ENCODE peak calls at places on chromosomes 2 and 18, in five cellular contexts. One of them, this sample, is unnamed.

GRCh38 chr2:18987592-18988073 is 370.8 kb downstream of the OSR1 start:
- DNase-seq in adrenal gland: peak
- DNase-seq in fibroblast of the aortic adventitia: peak
- DNase-seq in suprapubic skin: peak
- DNase-seq in body of pancreas: peak
- DNase-seq in this sample: peak

GRCh38 chr18:76463358-76463757 is 31.7 kb downstream of the ZNF516 start:
- DNase-seq in adrenal gland: peak
- DNase-seq in fibroblast of the aortic adventitia: no peak
- DNase-seq in suprapubic skin: no peak
- DNase-seq in body of pancreas: no peak
- DNase-seq in this sample: no peak

GRCh38 chr2:108243566-108243965 is 3.8 kb downstream of the SULT1C3 start:
- DNase-seq in adrenal gland: no peak
- DNase-seq in fibroblast of the aortic adventitia: peak
- DNase-seq in suprapubic skin: no peak
- DNase-seq in body of pancreas: no peak
- DNase-seq in this sample: no peak

GRCh38 chr2:148654414-148654813 is 9.9 kb downstream of the EPC2 start:
- DNase-seq in adrenal gland: peak
- DNase-seq in fibroblast of the aortic adventitia: no peak
- DNase-seq in suprapubic skin: no peak
- DNase-seq in body of pancreas: peak
- DNase-seq in this sample: no peak

GRCh38 chr2:228613133-228613532 is 431.6 kb upstream of the SPHKAP start:
- DNase-seq in adrenal gland: no peak
- DNase-seq in fibroblast of the aortic adventitia: peak
- DNase-seq in suprapubic skin: no peak
- DNase-seq in body of pancreas: no peak
- DNase-seq in this sample: peak

GRCh38 chr18:9737814-9738160 is 29.7 kb downstream of the RAB31 start:
- DNase-seq in adrenal gland: no peak
- DNase-seq in fibroblast of the aortic adventitia: no peak
- DNase-seq in suprapubic skin: no peak
- DNase-seq in body of pancreas: peak
- DNase-seq in this sample: peak

GRCh38 chr2:97995026-97995733 is 568 bp downstream of the TMEM131 start:
- DNase-seq in adrenal gland: peak
- DNase-seq in fibroblast of the aortic adventitia: peak
- DNase-seq in suprapubic skin: no peak
- DNase-seq in body of pancreas: peak
- DNase-seq in this sample: peak

GRCh38 chr2:68643011-68643873 is at the start of gene PROKR1:
- DNase-seq in adrenal gland: peak
- DNase-seq in fibroblast of the aortic adventitia: no peak
- DNase-seq in suprapubic skin: no peak
- DNase-seq in body of pancreas: peak
- DNase-seq in this sample: peak

GRCh38 chr2:4832642-4833041 is 859.5 kb upstream of the SOX11 start:
- DNase-seq in adrenal gland: no peak
- DNase-seq in fibroblast of the aortic adventitia: no peak
- DNase-seq in suprapubic skin: no peak
- DNase-seq in body of pancreas: no peak
- DNase-seq in this sample: no peak

GRCh38 chr2:28697602-28698149 is 54.0 kb upstream of the PPP1CB start:
- DNase-seq in adrenal gland: no peak
- DNase-seq in fibroblast of the aortic adventitia: no peak
- DNase-seq in suprapubic skin: no peak
- DNase-seq in body of pancreas: no peak
- DNase-seq in this sample: peak

GRCh38 chr18:44325903-44326650 is 354.6 kb upstream of the SETBP1 start:
- DNase-seq in adrenal gland: peak
- DNase-seq in fibroblast of the aortic adventitia: peak
- DNase-seq in suprapubic skin: no peak
- DNase-seq in body of pancreas: peak
- DNase-seq in this sample: peak

GRCh38 chr2:56648802-56649201 is 465.0 kb downstream of the CCDC85A start:
- DNase-seq in adrenal gland: no peak
- DNase-seq in fibroblast of the aortic adventitia: no peak
- DNase-seq in suprapubic skin: no peak
- DNase-seq in body of pancreas: no peak
- DNase-seq in this sample: no peak

GRCh38 chr2:236309669-236310029 is 45.4 kb upstream of the ASB18 start:
- DNase-seq in adrenal gland: no peak
- DNase-seq in fibroblast of the aortic adventitia: peak
- DNase-seq in suprapubic skin: no peak
- DNase-seq in body of pancreas: no peak
- DNase-seq in this sample: no peak

GRCh38 chr2:133241231-133241575 is 327.1 kb downstream of the NCKAP5 start:
- DNase-seq in adrenal gland: no peak
- DNase-seq in fibroblast of the aortic adventitia: peak
- DNase-seq in suprapubic skin: no peak
- DNase-seq in body of pancreas: no peak
- DNase-seq in this sample: peak

GRCh38 chr2:235670974-235671787 is 177.3 kb downstream of the AGAP1 start:
- DNase-seq in adrenal gland: no peak
- DNase-seq in fibroblast of the aortic adventitia: no peak
- DNase-seq in suprapubic skin: no peak
- DNase-seq in body of pancreas: no peak
- DNase-seq in this sample: no peak

GRCh38 chr2:108587621-108588020 is 53.4 kb downstream of the LIMS1 start:
- DNase-seq in adrenal gland: peak
- DNase-seq in fibroblast of the aortic adventitia: peak
- DNase-seq in suprapubic skin: no peak
- DNase-seq in body of pancreas: no peak
- DNase-seq in this sample: peak

GRCh38 chr2:241574911-241575623 is 16.5 kb downstream of the BOK start:
- DNase-seq in adrenal gland: no peak
- DNase-seq in fibroblast of the aortic adventitia: no peak
- DNase-seq in suprapubic skin: no peak
- DNase-seq in body of pancreas: no peak
- DNase-seq in this sample: no peak

GRCh38 chr18:51287818-51288508 is 90.5 kb upstream of the MEX3C start:
- DNase-seq in adrenal gland: no peak
- DNase-seq in fibroblast of the aortic adventitia: no peak
- DNase-seq in suprapubic skin: no peak
- DNase-seq in body of pancreas: no peak
- DNase-seq in this sample: no peak
- TF ChIP-seq CTCF in adrenal gland: no peak
- TF ChIP-seq CTCF in fibroblast of the aortic adventitia: no peak
- TF ChIP-seq CTCF in suprapubic skin: no peak
- TF ChIP-seq CTCF in body of pancreas: no peak
- TF ChIP-seq CTCF in this sample: no peak

GRCh38 chr2:10779776-10780490 is 32.7 kb downstream of the PDIA6 start:
- DNase-seq in adrenal gland: no peak
- DNase-seq in fibroblast of the aortic adventitia: no peak
- DNase-seq in suprapubic skin: no peak
- DNase-seq in body of pancreas: no peak
- DNase-seq in this sample: no peak
- H3K4me3 ChIP-seq in adrenal gland: no peak
- H3K4me3 ChIP-seq in fibroblast of the aortic adventitia: no peak
- H3K4me3 ChIP-seq in suprapubic skin: no peak
- H3K4me3 ChIP-seq in body of pancreas: no peak
- H3K4me3 ChIP-seq in this sample: no peak

GRCh38 chr2:191839918-191840804 is 6.7 kb downstream of the CAVIN2 start:
- DNase-seq in adrenal gland: no peak
- DNase-seq in fibroblast of the aortic adventitia: no peak
- DNase-seq in suprapubic skin: no peak
- DNase-seq in body of pancreas: no peak
- DNase-seq in this sample: no peak
- TF ChIP-seq CTCF in adrenal gland: no peak
- TF ChIP-seq CTCF in fibroblast of the aortic adventitia: no peak
- TF ChIP-seq CTCF in suprapubic skin: no peak
- TF ChIP-seq CTCF in body of pancreas: no peak
- TF ChIP-seq CTCF in this sample: no peak

DNA sequence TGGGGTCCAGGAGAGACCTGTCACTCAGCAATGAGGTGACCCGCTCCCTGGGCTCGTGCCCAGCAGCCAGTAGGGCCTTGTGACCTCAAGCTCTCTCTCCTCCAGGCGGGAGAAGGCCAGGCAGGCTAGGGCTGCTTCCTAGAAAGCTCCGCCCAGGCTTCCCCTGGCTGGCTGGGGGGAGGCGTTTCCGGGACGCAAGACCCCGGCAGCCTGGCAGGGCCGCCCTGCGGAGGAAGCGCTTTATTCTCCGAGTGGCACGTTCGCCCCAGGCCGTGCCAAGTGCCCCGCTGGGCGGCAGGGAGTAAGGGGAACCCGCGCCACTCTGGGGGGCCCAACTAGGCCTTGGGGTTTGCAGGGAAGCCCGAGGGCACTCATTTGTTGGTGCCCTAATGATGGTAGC is 21.2 kb upstream of the EPAS1 start:
- DNase-seq in adrenal gland: peak
- DNase-seq in fibroblast of the aortic adventitia: no peak
- DNase-seq in suprapubic skin: no peak
- DNase-seq in body of pancreas: no peak
- DNase-seq in this sample: no peak
- H3K4me3 ChIP-seq in adrenal gland: no peak
- H3K4me3 ChIP-seq in fibroblast of the aortic adventitia: no peak
- H3K4me3 ChIP-seq in suprapubic skin: no peak
- H3K4me3 ChIP-seq in body of pancreas: no peak
- H3K4me3 ChIP-seq in this sample: no peak

GRCh38 chr2:189440644-189440946 is 679 bp upstream of the WDR75 start:
- DNase-seq in adrenal gland: no peak
- DNase-seq in fibroblast of the aortic adventitia: no peak
- DNase-seq in suprapubic skin: no peak
- DNase-seq in body of pancreas: no peak
- DNase-seq in this sample: no peak

GRCh38 chr2:189440947-189441708 is at the start of gene WDR75:
- DNase-seq in adrenal gland: peak
- DNase-seq in fibroblast of the aortic adventitia: peak
- DNase-seq in suprapubic skin: peak
- DNase-seq in body of pancreas: peak
- DNase-seq in this sample: peak

GRCh38 chr2:189437931-189438330 is 3.3 kb upstream of the WDR75 start:
- DNase-seq in adrenal gland: no peak
- DNase-seq in fibroblast of the aortic adventitia: no peak
- DNase-seq in suprapubic skin: no peak
- DNase-seq in body of pancreas: no peak
- DNase-seq in this sample: no peak

GRCh38 chr2:189441709-189442074 is 418 bp downstream of the WDR75 start:
- DNase-seq in adrenal gland: no peak
- DNase-seq in fibroblast of the aortic adventitia: no peak
- DNase-seq in suprapubic skin: no peak
- DNase-seq in body of pancreas: no peak
- DNase-seq in this sample: no peak

GRCh38 chr2:189439342-189439741 is 1.9 kb upstream of the WDR75 start:
- DNase-seq in adrenal gland: no peak
- DNase-seq in fibroblast of the aortic adventitia: no peak
- DNase-seq in suprapubic skin: no peak
- DNase-seq in body of pancreas: no peak
- DNase-seq in this sample: no peak
- TF ChIP-seq CTCF in adrenal gland: no peak
- TF ChIP-seq CTCF in fibroblast of the aortic adventitia: peak
- TF ChIP-seq CTCF in suprapubic skin: no peak
- TF ChIP-seq CTCF in body of pancreas: no peak
- TF ChIP-seq CTCF in this sample: peak